ENCODE peak calls at places on chromosome 4, in five cellular contexts. Z is sigmoid colon, T is keratinocyte, Q is kidney epithelial cell, D is pancreas. I is an unnamed sample.

GRCh38 chr4:73867783-73868182 is 1.4 kb upstream of the CXCL1 start:
- DNase-seq in Z (no peak), T (peak; percentile 57), Q (no peak), D (no peak), I (no peak)

GRCh38 chr4:106868381-106869035 is 167.6 kb downstream of the DKK2 start:
- DNase-seq in Z (no peak), T (no peak), Q (no peak), D (no peak), I (no peak)

GRCh38 chr4:38615847-38616246 is 48.2 kb upstream of the KLF3 start:
- DNase-seq in Z (no peak), T (no peak), Q (no peak), D (no peak), I (no peak)

GRCh38 chr4:41839945-41840854 is 91.7 kb upstream of the PHOX2B start:
- DNase-seq in Z (no peak), T (no peak), Q (no peak), D (no peak), I (no peak)

GRCh38 chr4:24912252-24913098 is at the start of gene CCDC149:
- DNase-seq in Z (peak; percentile 84), T (no peak), Q (no peak), D (peak; percentile 89), I (no peak)

GRCh38 chr4:127505203-127505602 is 127.6 kb upstream of the INTU start:
- DNase-seq in Z (no peak), T (no peak), Q (peak; percentile 9), D (no peak), I (no peak)

GRCh38 chr4:74223801-74224200 is 65.9 kb downstream of the MTHFD2L start:
- DNase-seq in Z (no peak), T (peak; percentile 41), Q (no peak), D (no peak), I (no peak)

GRCh38 chr4:47315346-47315745 is 148.2 kb downstream of the COMMD8 start:
- DNase-seq in Z (no peak), T (peak; percentile 4), Q (no peak), D (no peak), I (no peak)

GRCh38 chr4:40984051-40984450 is 230.3 kb downstream of the APBB2 start:
- DNase-seq in Z (peak; percentile 78), T (no peak), Q (no peak), D (no peak), I (no peak)

GRCh38 chr4:140180577-140180976 is 26.6 kb upstream of the MAML3 start:
- DNase-seq in Z (no peak), T (no peak), Q (no peak), D (no peak), I (no peak)

GRCh38 chr4:135244605-135245146 is 1043.1 kb upstream of the PABPC4L start:
- DNase-seq in Z (no peak), T (no peak), Q (no peak), D (no peak), I (peak; percentile 2)

GRCh38 chr4:15888515-15888914 is 50.0 kb downstream of the FGFBP1 start:
- DNase-seq in Z (no peak), T (no peak), Q (no peak), D (no peak), I (no peak)

GRCh38 chr4:119478446-119479179 is 150.0 kb downstream of the PDE5A start:
- DNase-seq in Z (no peak), T (no peak), Q (no peak), D (no peak), I (no peak)
- TF ChIP-seq CTCF in Z (no peak), T (no peak), Q (no peak), D (no peak), I (no peak)

GRCh38 chr4:53100801-53101581 is 238.9 kb downstream of the RASL11B start:
- DNase-seq in Z (no peak), T (no peak), Q (no peak), D (no peak), I (no peak)
- H3K4me3 ChIP-seq in Z (no peak overlapping the region), T (peak overlapping the region; percentile 2), Q (no peak overlapping the region), D (no peak overlapping the region), I (no peak overlapping the region)

GRCh38 chr4:52716364-52717151 is 34.7 kb downstream of the ERVMER34-1 start:
- DNase-seq in Z (no peak), T (no peak), Q (no peak), D (no peak), I (no peak)

GRCh38 chr4:52713456-52713937 is 37.7 kb downstream of the ERVMER34-1 start:
- DNase-seq in Z (no peak), T (no peak), Q (no peak), D (no peak), I (no peak)

GRCh38 chr4:52715914-52716313 is 35.3 kb downstream of the ERVMER34-1 start:
- DNase-seq in Z (no peak), T (no peak), Q (no peak), D (no peak), I (no peak)

GRCh38 chr4:52714597-52715254 is 36.5 kb downstream of the ERVMER34-1 start:
- DNase-seq in Z (no peak), T (no peak), Q (no peak), D (no peak), I (no peak)

GRCh38 chr4:52715255-52715897 is 35.8 kb downstream of the ERVMER34-1 start:
- DNase-seq in Z (no peak), T (no peak), Q (no peak), D (no peak), I (no peak)
- H3K27me3 ChIP-seq in Z (no peaks in the 10 kb centered on the region), T (no peaks in the 10 kb centered on the region), Q (no peaks in the 10 kb centered on the region), D (no peaks in the 10 kb centered on the region), I (no peaks in the 10 kb centered on the region)

DNA sequence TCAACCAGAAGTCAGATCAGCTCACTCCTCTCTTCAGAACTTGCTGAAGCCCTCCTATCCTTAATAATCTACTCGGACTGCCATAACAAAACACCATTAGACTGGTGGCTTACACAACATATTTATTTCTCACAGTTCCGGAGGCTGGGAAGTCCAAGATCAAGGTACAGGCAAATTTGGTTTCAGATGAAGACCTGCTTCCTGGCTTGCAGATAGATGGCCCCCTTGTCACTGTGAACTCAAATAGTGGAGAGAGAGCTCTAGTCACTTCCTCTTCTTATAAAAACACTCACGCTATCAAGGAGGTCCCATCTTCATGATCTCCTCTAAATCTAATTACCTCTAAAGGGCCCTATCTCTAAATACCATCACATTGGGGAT is 125.1 kb downstream of the CAMK2D start:
- DNase-seq in Z (no peak), T (no peak), Q (no peak), D (no peak), I (no peak)
- TF ChIP-seq CTCF in Z (no peak), T (no peak), Q (no peak), D (no peak), I (no peak)

GRCh38 chr4:169662226-169662625 is 41.8 kb downstream of the CLCN3 start:
- DNase-seq in Z (no peak), T (no peak), Q (no peak), D (no peak), I (no peak)
- H3K4me3 ChIP-seq in Z (no peak overlapping the region), T (no peak overlapping the region), Q (no peak overlapping the region), D (no peak overlapping the region), I (no peak overlapping the region)

I was measured in BJ.